ENCODE peak calls at places on chromosome 6, in nine cellular contexts. V, N, B, F, W, P, T, D and A are unnamed samples.
A peak's percentile ranks its signal among the peaks of the same experiment; 100 is the strongest.

GRCh38 chr6:115945806-115946205 is 114.9 kb downstream of the FRK start:
- DNase-seq in V (no peak), N (no peak), B (no peak), F (no peak), W (no peak), P (no peak), T (no peak), D (no peak), A (no peak)

GRCh38 chr6:166989427-166990034 is 9.7 kb upstream of the CEP43 start:
- DNase-seq in V (peak; percentile 60), N (no peak), B (peak; percentile 13), F (no peak), W (no peak), P (peak; percentile 9), T (no peak), D (no peak), A (peak; percentile 25)

GRCh38 chr6:111096246-111096645 is 8.9 kb downstream of the SLC16A10 start:
- DNase-seq in V (no peak), N (no peak), B (peak; percentile 91), F (no peak), W (peak; percentile 30), P (no peak), T (no peak), D (no peak), A (no peak)

GRCh38 chr6:2876210-2877056 is 26.7 kb downstream of the SERPINB9 start:
- DNase-seq in V (peak; percentile 92), N (no peak), B (peak; percentile 77), F (peak; percentile 52), W (no peak), P (peak; percentile 64), T (peak; percentile 63), D (peak; percentile 93), A (peak; percentile 95)

GRCh38 chr6:67300430-67301040 is 1334.5 kb upstream of the ADGRB3 start:
- DNase-seq in V (no peak), N (no peak), B (no peak), F (no peak), W (no peak), P (no peak), T (no peak), D (no peak), A (no peak)

GRCh38 chr6:33716890-33717632 is 5.6 kb upstream of the UQCC2 start:
- DNase-seq in V (no peak), N (no peak), B (no peak), F (no peak), W (no peak), P (no peak), T (no peak), D (no peak), A (no peak)

GRCh38 chr6:17149581-17149980 is 47.7 kb downstream of the STMND1 start:
- DNase-seq in V (no peak), N (no peak), B (no peak), F (peak; percentile 93), W (no peak), P (no peak), T (no peak), D (no peak), A (no peak)

GRCh38 chr6:68634503-68635411 is at the start of gene ADGRB3:
- DNase-seq in V (peak; percentile 83), N (no peak), B (peak; percentile 64), F (peak; percentile 92), W (no peak), P (peak; percentile 89), T (peak; percentile 65), D (peak; percentile 64), A (peak; percentile 87)

GRCh38 chr6:15435468-15435867 is 189.6 kb downstream of the JARID2 start:
- DNase-seq in V (no peak), N (no peak), B (no peak), F (no peak), W (no peak), P (no peak), T (no peak), D (no peak), A (no peak)

GRCh38 chr6:72619883-72620696 is 1.8 kb upstream of the KCNQ5 start:
- DNase-seq in V (no peak), N (no peak), B (peak; percentile 24), F (peak; percentile 93), W (peak; percentile 46), P (peak; percentile 66), T (no peak), D (peak; percentile 11), A (peak; percentile 76)

GRCh38 chr6:72622094-72622540 is 253 bp downstream of the KCNQ5 start:
- DNase-seq in V (no peak), N (no peak), B (peak; percentile 36), F (peak; percentile 56), W (peak; percentile 39), P (peak; percentile 76), T (no peak), D (no peak), A (peak; percentile 51)

GRCh38 chr6:72621243-72622093 is at the start of gene KCNQ5:
- DNase-seq in V (no peak), N (no peak), B (peak; percentile 2), F (peak; percentile 48), W (peak; percentile 11), P (peak; percentile 49), T (no peak), D (no peak), A (peak; percentile 27)

GRCh38 chr6:72623808-72624207 is 1.9 kb downstream of the KCNQ5 start:
- DNase-seq in V (no peak), N (no peak), B (no peak), F (no peak), W (no peak), P (no peak), T (no peak), D (no peak), A (peak; percentile 6)

GRCh38 chr6:72620866-72621242 is 1.0 kb upstream of the KCNQ5 start:
- DNase-seq in V (no peak), N (no peak), B (no peak), F (peak; percentile 16), W (peak; percentile 6), P (peak; percentile 3), T (no peak), D (no peak), A (no peak)
- H3K27me3 ChIP-seq in V (no peaks in the 10 kb centered on the region), N (peaks cover 36% of the 10 kb centered on the region), B (no peaks in the 10 kb centered on the region), F (no peaks in the 10 kb centered on the region), W (no peaks in the 10 kb centered on the region), P (peaks cover 70% of the 10 kb centered on the region), T (peaks cover 32% of the 10 kb centered on the region), D (no peaks in the 10 kb centered on the region), A (no peaks in the 10 kb centered on the region)

DNA sequence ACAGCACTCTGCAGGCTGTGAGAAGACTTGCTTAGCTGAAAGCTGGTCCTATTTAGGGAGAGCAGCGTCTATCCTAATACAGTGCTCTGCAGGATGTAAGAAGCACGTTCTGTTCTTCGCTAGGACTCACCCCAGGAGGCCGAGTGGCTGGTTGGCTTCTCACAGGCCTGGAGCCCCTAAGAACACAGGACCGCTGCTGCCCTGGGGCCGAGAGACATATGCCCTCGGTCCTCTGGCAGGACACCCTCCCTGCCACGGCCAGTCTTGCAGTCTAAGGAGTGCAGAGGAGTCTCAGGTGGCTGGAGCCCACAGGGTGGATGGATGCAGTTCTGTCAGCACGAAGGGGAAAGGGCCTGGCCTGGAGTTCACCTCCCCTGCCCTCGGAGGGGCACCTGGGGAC is 96.5 kb downstream of the SMOC2 start:
- DNase-seq in V (no peak), N (no peak), B (no peak), F (no peak), W (no peak), P (peak; percentile 36), T (no peak), D (no peak), A (no peak)
- H3K27me3 ChIP-seq in V (no peaks in the 10 kb centered on the region), N (no peaks in the 10 kb centered on the region), B (no peaks in the 10 kb centered on the region), F (no peaks in the 10 kb centered on the region), W (no peaks in the 10 kb centered on the region), P (no peaks in the 10 kb centered on the region), T (no peaks in the 10 kb centered on the region), D (no peaks in the 10 kb centered on the region), A (no peaks in the 10 kb centered on the region)

GRCh38 chr6:149935246-149935645 is 6.6 kb upstream of the ULBP2 start:
- DNase-seq in V (no peak), N (no peak), B (no peak), F (no peak), W (no peak), P (no peak), T (no peak), D (no peak), A (no peak)
- H3K27me3 ChIP-seq in V (peaks cover 34% of the 10 kb centered on the region), N (peaks cover 46% of the 10 kb centered on the region), B (peaks cover 40% of the 10 kb centered on the region), F (peaks cover 85% of the 10 kb centered on the region), W (peaks cover 61% of the 10 kb centered on the region), P (peaks cover 100% of the 10 kb centered on the region), T (peaks cover 96% of the 10 kb centered on the region), D (peaks cover 42% of the 10 kb centered on the region), A (peaks cover 99% of the 10 kb centered on the region)

DNA sequence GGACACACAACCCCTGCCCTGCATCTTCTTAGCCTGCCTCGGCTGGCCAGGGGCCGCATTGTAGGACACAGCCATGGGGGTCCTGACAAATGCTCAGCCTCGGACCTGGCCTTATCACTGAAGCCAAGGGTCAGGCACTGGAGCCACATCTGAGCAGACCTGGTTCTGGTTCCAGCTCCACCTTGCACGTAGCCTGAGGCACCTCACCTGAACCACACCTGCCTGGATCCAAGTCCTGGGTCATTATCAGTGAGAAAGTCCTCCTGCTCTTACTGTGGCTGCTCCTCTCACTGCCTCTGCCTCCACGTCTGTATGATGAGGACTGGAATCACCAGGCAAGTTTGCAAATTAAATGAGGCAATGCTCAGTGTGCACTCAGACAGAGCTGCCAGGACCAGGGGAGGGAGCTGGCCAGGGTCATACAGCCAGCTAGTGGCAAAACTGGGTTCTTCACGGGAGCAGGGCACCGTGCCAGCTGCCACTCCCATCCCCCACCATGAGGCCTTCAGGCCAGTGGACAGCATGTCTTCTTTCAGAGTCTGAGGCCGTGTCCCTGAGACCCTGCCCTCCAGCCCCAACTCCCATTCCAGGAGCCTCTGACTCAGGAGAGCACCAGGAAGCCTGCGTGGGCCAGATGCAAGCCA is 40.2 kb downstream of the MRPL14 start:
- DNase-seq in V (peak; percentile 31), N (no peak), B (peak; percentile 78), F (no peak), W (no peak), P (no peak), T (no peak), D (no peak), A (peak; percentile 44)
- H3K27me3 ChIP-seq in V (no peaks in the 10 kb centered on the region), N (no peaks in the 10 kb centered on the region), B (no peaks in the 10 kb centered on the region), F (no peaks in the 10 kb centered on the region), W (no peaks in the 10 kb centered on the region), P (no peaks in the 10 kb centered on the region), T (no peaks in the 10 kb centered on the region), D (no peaks in the 10 kb centered on the region), A (no peaks in the 10 kb centered on the region)

DNA sequence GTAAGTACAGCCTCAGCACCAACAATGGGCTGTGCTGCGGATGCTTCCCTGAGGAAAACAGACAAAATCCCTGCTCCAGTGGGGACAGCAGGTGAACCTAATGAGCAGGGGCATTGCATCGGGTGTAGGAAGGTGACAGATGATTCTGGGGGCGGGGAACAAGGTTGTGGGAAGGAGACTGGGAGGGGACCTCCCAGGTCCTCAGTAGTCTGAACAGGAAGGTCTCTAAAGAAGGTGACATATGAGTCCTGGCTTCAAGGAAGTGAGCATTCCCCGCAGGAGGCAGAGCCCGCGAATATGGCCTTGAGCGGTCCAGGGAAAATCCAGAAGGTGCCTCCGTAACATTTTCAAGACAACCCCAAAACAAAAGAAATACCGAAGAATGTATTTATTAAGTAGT is 19.4 kb downstream of the ULBP1 start:
- DNase-seq in V (no peak), N (no peak), B (no peak), F (no peak), W (no peak), P (peak; percentile 3), T (no peak), D (no peak), A (no peak)
- H3K27me3 ChIP-seq in V (peaks cover 34% of the 10 kb centered on the region), N (peaks cover 67% of the 10 kb centered on the region), B (peaks cover 14% of the 10 kb centered on the region), F (peaks cover 66% of the 10 kb centered on the region), W (peaks cover 27% of the 10 kb centered on the region), P (peaks cover 98% of the 10 kb centered on the region), T (peaks cover 82% of the 10 kb centered on the region), D (peaks cover 72% of the 10 kb centered on the region), A (peaks cover 95% of the 10 kb centered on the region)